ENCODE peak calls at places on chromosomes 1 and 21, in eight cellular contexts. D is CD8-positive, alpha-beta T cell; S is fibroblast of lung; V is fibroblast of pulmonary artery; H is psoas muscle; P is IMR-90; K is K562; R is astrocyte of the cerebellum. Q is an unnamed sample.

GRCh38 chr1:40303051-40303771 is 13.9 kb downstream of the COL9A2 start:
- DNase-seq in K (no peak), D (no peak), S (no peak), V (no peak), P (no peak), H (no peak), R (no peak), Q (no peak)

GRCh38 chr1:232211149-232211548 is 418.8 kb downstream of the SIPA1L2 start:
- DNase-seq in D (no peak), P (no peak), H (no peak), K (peak; percentile 14), R (no peak), V (no peak), S (no peak), Q (no peak)

GRCh38 chr1:20366076-20366765 is 75.5 kb downstream of the VWA5B1 start:
- DNase-seq in V (no peak), D (no peak), R (no peak), P (peak; percentile 20), K (no peak), H (no peak), S (peak; percentile 45), Q (no peak)

GRCh38 chr1:247056071-247056470 is 22.5 kb downstream of the ZNF670 start:
- DNase-seq in K (no peak), S (peak; percentile 3), D (no peak), P (no peak), R (no peak), H (no peak), V (peak; percentile 4), Q (no peak)

GRCh38 chr21:21614966-21615365 is 616.8 kb downstream of the NCAM2 start:
- DNase-seq in R (no peak), V (no peak), P (no peak), D (no peak), S (no peak), K (no peak), H (no peak), Q (no peak)

GRCh38 chr1:116097600-116097999 is 13.6 kb upstream of the MAB21L3 start:
- DNase-seq in R (no peak), K (no peak), D (no peak), H (no peak), V (no peak), P (no peak), S (peak; percentile 17), Q (peak; percentile 47)

GRCh38 chr1:244210884-244211558 is 159.9 kb downstream of the ZBTB18 start:
- DNase-seq in R (no peak), P (no peak), S (no peak), H (no peak), V (no peak), D (no peak), K (peak; percentile 48), Q (peak; percentile 38)

GRCh38 chr1:30952098-30952497 is 43.5 kb upstream of the SDC3 start:
- DNase-seq in D (no peak), K (no peak), H (no peak), S (no peak), P (no peak), V (no peak), R (no peak), Q (no peak)

GRCh38 chr21:42038393-42038792 is 28.2 kb upstream of the ZBTB21 start:
- DNase-seq in V (no peak), K (no peak), R (no peak), H (no peak), S (no peak), D (no peak), P (no peak), Q (no peak)

GRCh38 chr21:42118901-42119300 is 47.8 kb downstream of the UMODL1 start:
- DNase-seq in V (no peak), K (no peak), P (peak; percentile 48), D (no peak), H (no peak), S (peak; percentile 11), R (no peak), Q (no peak)

GRCh38 chr21:37435120-37435519 is 68.5 kb downstream of the DYRK1A start:
- DNase-seq in R (peak; percentile 97), K (peak; percentile 91), D (peak; percentile 43), P (peak; percentile 80), H (peak; percentile 32), S (peak; percentile 99), V (peak; percentile 94), Q (peak; percentile 95)

GRCh38 chr1:180428782-180429695 is 73.3 kb downstream of the ACBD6 start:
- DNase-seq in K (no peak), R (no peak), S (no peak), P (no peak), V (no peak), D (no peak), H (no peak), Q (no peak)

GRCh38 chr1:91725961-91726704 is 159.8 kb downstream of the TGFBR3 start:
- DNase-seq in H (peak; percentile 21), K (no peak), V (peak; percentile 90), R (peak; percentile 77), S (peak; percentile 87), D (no peak), P (peak; percentile 97), Q (peak; percentile 78)

GRCh38 chr1:43564617-43565348 is 34.1 kb downstream of the PTPRF start:
- DNase-seq in D (no peak), S (no peak), V (no peak), K (no peak), H (no peak), P (no peak), R (no peak), Q (no peak)

GRCh38 chr1:79422726-79423125 is 416.2 kb upstream of the ADGRL4 start:
- DNase-seq in K (no peak), P (no peak), H (no peak), V (no peak), D (no peak), S (no peak), R (no peak), Q (no peak)

DNA sequence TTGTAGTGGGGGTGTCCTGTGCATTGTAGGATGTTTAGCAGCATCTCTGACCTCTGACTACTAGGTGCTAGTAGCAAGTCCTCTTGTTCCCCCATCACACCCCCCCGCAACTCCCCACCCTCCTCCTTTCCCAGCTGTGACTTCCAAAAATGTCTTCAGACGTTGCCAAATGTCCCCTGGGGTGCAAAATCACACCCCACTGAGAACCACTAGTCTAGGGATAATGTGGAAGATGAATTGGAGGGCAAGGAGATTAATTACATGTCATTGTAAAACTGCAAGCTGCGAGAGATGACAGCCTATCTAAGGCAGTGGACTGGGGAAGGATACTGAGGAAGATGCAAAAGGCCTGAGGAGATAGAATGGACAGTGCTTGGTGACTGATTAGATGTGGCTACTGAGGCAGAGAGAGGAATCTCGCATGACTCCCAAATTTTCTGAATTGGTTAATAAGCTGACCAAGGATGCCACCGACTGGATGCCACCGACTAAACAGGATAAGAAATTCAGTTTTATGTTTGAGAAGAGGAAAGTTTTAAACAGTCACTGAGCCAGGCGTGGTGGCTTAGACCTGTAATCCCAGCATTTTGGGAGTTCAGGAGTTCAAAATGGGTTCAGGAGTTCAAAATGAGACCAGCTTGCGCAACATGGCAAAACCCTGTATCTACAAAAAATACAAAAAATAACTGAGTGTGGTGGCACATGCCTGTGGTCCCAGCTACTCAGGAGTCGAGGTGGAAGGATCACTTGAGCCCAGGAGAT is 3.1 kb upstream of the JAK1 start:
- DNase-seq in V (peak; percentile 24), P (peak; percentile 11), H (no peak), R (no peak), D (no peak), K (no peak), S (no peak), Q (peak; percentile 29)
- H3K4me3 ChIP-seq in V (no peak overlapping the region), P (no peak overlapping the region), H (no peak overlapping the region), R (no peak overlapping the region), D (no peak overlapping the region), K (no peak overlapping the region), S (no peak overlapping the region), Q (no peak overlapping the region)

GRCh38 chr1:15578921-15579682 is 5.7 kb downstream of the AGMAT start:
- DNase-seq in H (no peak), R (no peak), S (no peak), D (peak; percentile 42), V (no peak), K (no peak), P (no peak), Q (no peak)
- H3K4me3 ChIP-seq in H (peak overlapping the region; percentile 31), R (no peak overlapping the region), S (no peak overlapping the region), D (peak overlapping the region; percentile 29), V (no peak overlapping the region), K (no peak overlapping the region), P (no peak overlapping the region), Q (no peak overlapping the region)

DNA sequence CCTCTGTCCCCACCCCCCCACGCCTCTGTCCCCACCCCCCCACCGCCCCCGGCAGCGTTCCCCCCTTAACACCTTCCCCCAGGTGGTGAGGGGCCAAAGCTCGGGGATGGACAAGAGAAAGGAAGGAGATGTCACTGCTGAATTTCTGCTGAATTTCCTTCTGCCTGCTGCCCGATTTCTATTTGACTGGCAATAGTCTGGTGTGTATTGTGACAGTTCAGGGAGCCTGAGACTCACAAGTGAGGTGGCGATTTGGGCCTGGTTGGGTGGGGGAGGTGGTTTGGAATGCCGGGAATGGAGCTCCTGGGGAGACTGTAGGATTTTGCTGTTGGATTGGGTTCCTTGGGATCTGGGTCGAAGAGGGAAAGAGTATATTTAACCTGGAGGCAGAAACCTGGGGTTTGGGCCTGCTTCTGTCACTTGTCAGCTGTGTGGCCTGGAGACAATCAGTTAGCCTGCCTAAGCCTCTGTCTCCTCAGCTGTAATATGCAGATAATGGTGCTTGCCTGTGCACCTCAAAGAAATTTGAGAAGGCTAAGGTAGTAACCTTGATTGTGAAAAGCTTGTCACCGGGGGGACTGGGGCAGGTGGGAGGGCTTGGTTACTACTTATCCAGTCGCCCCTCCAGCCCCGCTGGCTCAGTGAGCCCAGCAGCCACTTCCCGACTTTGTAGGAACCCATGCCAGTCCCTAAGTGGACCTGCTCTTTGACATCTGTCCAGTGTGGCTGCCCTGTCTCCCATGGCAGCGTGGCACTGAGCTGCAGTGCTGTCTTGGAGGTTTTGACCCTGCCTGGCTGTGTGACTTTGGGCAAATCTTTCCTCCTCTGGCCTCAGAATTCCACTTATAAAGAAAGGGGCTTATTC is 7.7 kb upstream of the LMNA start:
- DNase-seq in H (no peak), S (peak; percentile 54), K (peak; percentile 79), P (peak; percentile 40), R (no peak), V (no peak), D (no peak), Q (peak; percentile 59)
- H3K4me3 ChIP-seq in H (peak overlapping the region; percentile 71), S (no peak overlapping the region), K (no peak overlapping the region), P (peak overlapping the region; percentile 14), R (peak overlapping the region; percentile 7), V (no peak overlapping the region), D (no peak overlapping the region), Q (peak overlapping the region; percentile 9)

GRCh38 chr1:212611000-212611636 is 2.6 kb downstream of the ATF3 start:
- DNase-seq in D (no peak), S (no peak), K (no peak), P (no peak), H (no peak), R (no peak), V (no peak), Q (no peak)

GRCh38 chr1:212615092-212615470 is 6.5 kb downstream of the ATF3 start:
- DNase-seq in R (no peak), V (no peak), D (no peak), S (no peak), P (no peak), H (no peak), K (no peak), Q (no peak)

GRCh38 chr1:212612251-212612961 is 3.8 kb downstream of the ATF3 start:
- DNase-seq in V (no peak), H (no peak), S (no peak), P (no peak), D (no peak), K (no peak), R (no peak), Q (no peak)

GRCh38 chr1:212613440-212614335 is 5.1 kb downstream of the ATF3 start:
- DNase-seq in P (no peak), H (no peak), V (no peak), D (no peak), S (no peak), R (no peak), K (no peak), Q (no peak)

GRCh38 chr1:212614398-212615091 is 6.0 kb downstream of the ATF3 start:
- DNase-seq in K (no peak), D (no peak), V (no peak), H (no peak), S (no peak), R (no peak), P (no peak), Q (no peak)
- H3K4me3 ChIP-seq in K (no peak overlapping the region), D (no peak overlapping the region), V (no peak overlapping the region), H (no peak overlapping the region), S (no peak overlapping the region), R (no peak overlapping the region), P (no peak overlapping the region), Q (no peak overlapping the region)

Q was measured in cardiac muscle cell.